ENCODE peak calls at places on chromosomes 3 and 15, in four cellular contexts. One of them, this sample, is unnamed.

GRCh38 chr15:30925686-30926085 is 22.0 kb downstream of the FAN1 start:
- DNase-seq in mesenchymal stem cell: no peak
- DNase-seq in CD8-positive, alpha-beta T cell: no peak
- DNase-seq in Panc1: no peak
- DNase-seq in this sample: no peak

GRCh38 chr15:84006467-84006866 is 229.1 kb upstream of the GOLGA6L4 start:
- DNase-seq in mesenchymal stem cell: no peak
- DNase-seq in CD8-positive, alpha-beta T cell: no peak
- DNase-seq in Panc1: no peak
- DNase-seq in this sample: no peak

GRCh38 chr3:189092547-189092946 is 79.2 kb upstream of the TPRG1 start:
- DNase-seq in CD8-positive, alpha-beta T cell: no peak
- DNase-seq in Panc1: no peak
- DNase-seq in mesenchymal stem cell: no peak
- DNase-seq in this sample: no peak

GRCh38 chr15:50979041-50979440 is 70.6 kb downstream of the AP4E1 start:
- DNase-seq in CD8-positive, alpha-beta T cell: no peak
- DNase-seq in Panc1: no peak
- DNase-seq in mesenchymal stem cell: peak
- DNase-seq in this sample: no peak

GRCh38 chr3:43394071-43394501 is 107.7 kb downstream of the SNRK start:
- DNase-seq in mesenchymal stem cell: peak
- DNase-seq in CD8-positive, alpha-beta T cell: no peak
- DNase-seq in Panc1: no peak
- DNase-seq in this sample: no peak

GRCh38 chr15:49624046-49624445 is 3.2 kb downstream of the DTWD1 start:
- DNase-seq in Panc1: no peak
- DNase-seq in CD8-positive, alpha-beta T cell: no peak
- DNase-seq in mesenchymal stem cell: peak
- DNase-seq in this sample: no peak

GRCh38 chr15:45097466-45097865 is 16.5 kb downstream of the DUOX2 start:
- DNase-seq in mesenchymal stem cell: no peak
- DNase-seq in CD8-positive, alpha-beta T cell: no peak
- DNase-seq in Panc1: no peak
- DNase-seq in this sample: no peak

GRCh38 chr3:142175478-142175877 is 26.1 kb upstream of the TFDP2 start:
- DNase-seq in mesenchymal stem cell: no peak
- DNase-seq in Panc1: no peak
- DNase-seq in CD8-positive, alpha-beta T cell: no peak
- DNase-seq in this sample: no peak

GRCh38 chr15:67998599-67999122 is 55.5 kb upstream of the PIAS1 start:
- DNase-seq in Panc1: no peak
- DNase-seq in CD8-positive, alpha-beta T cell: no peak
- DNase-seq in mesenchymal stem cell: peak
- DNase-seq in this sample: peak

GRCh38 chr15:38378162-38378560 is 75.8 kb upstream of the FAM98B start:
- DNase-seq in Panc1: no peak
- DNase-seq in CD8-positive, alpha-beta T cell: no peak
- DNase-seq in mesenchymal stem cell: peak
- DNase-seq in this sample: peak

GRCh38 chr3:176697284-176697889 is 499.9 kb downstream of the TBL1XR1 start:
- DNase-seq in Panc1: no peak
- DNase-seq in mesenchymal stem cell: no peak
- DNase-seq in CD8-positive, alpha-beta T cell: no peak
- DNase-seq in this sample: no peak

GRCh38 chr3:15875016-15875689 is 77.4 kb upstream of the ANKRD28 start:
- DNase-seq in Panc1: no peak
- DNase-seq in CD8-positive, alpha-beta T cell: no peak
- DNase-seq in mesenchymal stem cell: peak
- DNase-seq in this sample: no peak

GRCh38 chr3:147513785-147514184 is 104.6 kb downstream of the ZIC1 start:
- DNase-seq in mesenchymal stem cell: no peak
- DNase-seq in CD8-positive, alpha-beta T cell: no peak
- DNase-seq in Panc1: no peak
- DNase-seq in this sample: no peak

GRCh38 chr15:53974813-53975212 is 3.4 kb upstream of the UNC13C start:
- DNase-seq in Panc1: no peak
- DNase-seq in CD8-positive, alpha-beta T cell: no peak
- DNase-seq in mesenchymal stem cell: no peak
- DNase-seq in this sample: no peak

GRCh38 chr3:126349071-126349470 is 8.1 kb downstream of the KLF15 start:
- DNase-seq in Panc1: no peak
- DNase-seq in mesenchymal stem cell: no peak
- DNase-seq in CD8-positive, alpha-beta T cell: no peak
- DNase-seq in this sample: no peak

GRCh38 chr3:108472011-108472591 is 38.3 kb downstream of the MYH15 start:
- DNase-seq in Panc1: peak
- DNase-seq in mesenchymal stem cell: peak
- DNase-seq in CD8-positive, alpha-beta T cell: no peak
- DNase-seq in this sample: no peak

GRCh38 chr3:49399467-49399866 is 12.3 kb downstream of the RHOA start:
- DNase-seq in mesenchymal stem cell: peak
- DNase-seq in Panc1: no peak
- DNase-seq in CD8-positive, alpha-beta T cell: no peak
- DNase-seq in this sample: no peak

GRCh38 chr3:107752202-107752990 is 229.6 kb downstream of the BBX start:
- DNase-seq in mesenchymal stem cell: peak
- DNase-seq in CD8-positive, alpha-beta T cell: no peak
- DNase-seq in Panc1: no peak
- DNase-seq in this sample: no peak

GRCh38 chr15:65639509-65639908 is 17.8 kb downstream of the SLC24A1 start:
- DNase-seq in CD8-positive, alpha-beta T cell: no peak
- DNase-seq in mesenchymal stem cell: no peak
- DNase-seq in Panc1: no peak
- DNase-seq in this sample: no peak

GRCh38 chr3:102529452-102529851 is 94.6 kb downstream of the ZPLD1 start:
- DNase-seq in mesenchymal stem cell: peak
- DNase-seq in Panc1: peak
- DNase-seq in CD8-positive, alpha-beta T cell: no peak
- DNase-seq in this sample: no peak

GRCh38 chr3:46576899-46577298 is 10.8 kb upstream of the LRRC2 start:
- DNase-seq in CD8-positive, alpha-beta T cell: no peak
- DNase-seq in Panc1: no peak
- DNase-seq in mesenchymal stem cell: no peak
- DNase-seq in this sample: no peak

GRCh38 chr3:46584598-46585467 is 18.7 kb upstream of the LRRC2 start:
- DNase-seq in mesenchymal stem cell: no peak
- DNase-seq in Panc1: no peak
- DNase-seq in CD8-positive, alpha-beta T cell: no peak
- DNase-seq in this sample: no peak

GRCh38 chr3:46578973-46579755 is 13.1 kb upstream of the LRRC2 start:
- DNase-seq in mesenchymal stem cell: no peak
- DNase-seq in Panc1: no peak
- DNase-seq in CD8-positive, alpha-beta T cell: no peak
- DNase-seq in this sample: no peak

GRCh38 chr3:46579756-46580286 is 13.7 kb upstream of the LRRC2 start:
- DNase-seq in CD8-positive, alpha-beta T cell: no peak
- DNase-seq in Panc1: no peak
- DNase-seq in mesenchymal stem cell: no peak
- DNase-seq in this sample: no peak

DNA sequence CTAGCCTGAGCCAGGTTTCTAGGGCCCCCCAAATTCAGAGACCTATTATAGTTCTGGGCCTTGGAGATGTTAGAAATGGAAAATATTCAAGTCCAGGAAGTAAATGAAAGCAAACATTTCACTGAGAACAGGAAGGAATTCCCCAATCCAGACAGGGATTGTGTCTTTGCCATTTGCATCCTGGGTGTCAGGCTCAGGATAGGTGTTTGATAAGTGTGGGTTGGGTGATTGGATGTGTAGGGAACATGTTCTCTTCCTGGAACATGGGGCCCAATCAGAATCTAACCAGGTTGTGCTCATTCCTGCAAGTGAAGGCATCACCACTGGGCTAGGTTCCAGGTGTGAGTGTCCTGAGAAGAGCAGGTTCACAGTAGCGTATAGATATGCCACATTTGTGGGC is 14.6 kb upstream of the LRRC2 start:
- DNase-seq in Panc1: no peak
- DNase-seq in CD8-positive, alpha-beta T cell: no peak
- DNase-seq in mesenchymal stem cell: no peak
- DNase-seq in this sample: no peak
- H3K4me3 ChIP-seq in Panc1: no peak
- H3K4me3 ChIP-seq in CD8-positive, alpha-beta T cell: no peak
- H3K4me3 ChIP-seq in mesenchymal stem cell: no peak
- H3K4me3 ChIP-seq in this sample: no peak

GRCh38 chr15:62770111-62770660 is 272.4 kb upstream of the TPM1 start:
- DNase-seq in CD8-positive, alpha-beta T cell: no peak
- DNase-seq in Panc1: no peak
- DNase-seq in mesenchymal stem cell: no peak
- DNase-seq in this sample: no peak
- H3K4me3 ChIP-seq in CD8-positive, alpha-beta T cell: no peak
- H3K4me3 ChIP-seq in Panc1: no peak
- H3K4me3 ChIP-seq in mesenchymal stem cell: no peak
- H3K4me3 ChIP-seq in this sample: no peak

GRCh38 chr3:52455283-52456168 is at the start of gene NISCH:
- DNase-seq in CD8-positive, alpha-beta T cell: peak
- DNase-seq in mesenchymal stem cell: peak
- DNase-seq in Panc1: no peak
- DNase-seq in this sample: peak

GRCh38 chr3:52456169-52456799 is 880 bp downstream of the NISCH start:
- DNase-seq in CD8-positive, alpha-beta T cell: no peak
- DNase-seq in Panc1: no peak
- DNase-seq in mesenchymal stem cell: peak
- DNase-seq in this sample: no peak

GRCh38 chr3:52453496-52454234 is at the start of gene TNNC1:
- DNase-seq in Panc1: no peak
- DNase-seq in CD8-positive, alpha-beta T cell: no peak
- DNase-seq in mesenchymal stem cell: no peak
- DNase-seq in this sample: no peak

GRCh38 chr3:52454235-52454937 is 545 bp upstream of the TNNC1 start:
- DNase-seq in mesenchymal stem cell: no peak
- DNase-seq in Panc1: no peak
- DNase-seq in CD8-positive, alpha-beta T cell: no peak
- DNase-seq in this sample: peak

GRCh38 chr3:52454938-52455282 is 494 bp upstream of the NISCH start:
- DNase-seq in CD8-positive, alpha-beta T cell: no peak
- DNase-seq in Panc1: no peak
- DNase-seq in mesenchymal stem cell: no peak
- DNase-seq in this sample: no peak
- H3K4me3 ChIP-seq in CD8-positive, alpha-beta T cell: peak
- H3K4me3 ChIP-seq in Panc1: peak
- H3K4me3 ChIP-seq in mesenchymal stem cell: peak
- H3K4me3 ChIP-seq in this sample: peak

GRCh38 chr3:55426486-55426885 is 60.6 kb downstream of the WNT5A start:
- DNase-seq in mesenchymal stem cell: no peak
- DNase-seq in CD8-positive, alpha-beta T cell: no peak
- DNase-seq in Panc1: no peak
- DNase-seq in this sample: no peak
- H3K4me3 ChIP-seq in mesenchymal stem cell: no peak
- H3K4me3 ChIP-seq in CD8-positive, alpha-beta T cell: no peak
- H3K4me3 ChIP-seq in Panc1: no peak
- H3K4me3 ChIP-seq in this sample: no peak

This sample was measured in pancreas.